ENCODE peak calls at places on chromosome 19, in seven cellular contexts. One of them, this sample, is unnamed.

GRCh38 chr19:9251236-9251635 is 506 bp downstream of the OR7E24 start:
- DNase-seq in neural progenitor cell: no peak
- DNase-seq in IMR-90: no peak
- DNase-seq in GM23248: no peak
- DNase-seq in hepatocyte: no peak
- DNase-seq in PC-3: peak
- DNase-seq in mesendoderm: no peak
- DNase-seq in this sample: no peak

GRCh38 chr19:34269968-34270621 is 15.7 kb downstream of the GARRE1 start:
- DNase-seq in neural progenitor cell: no peak
- DNase-seq in IMR-90: peak
- DNase-seq in GM23248: peak
- DNase-seq in hepatocyte: peak
- DNase-seq in PC-3: peak
- DNase-seq in mesendoderm: peak
- DNase-seq in this sample: peak

GRCh38 chr19:54172764-54173699 is at the start of gene TMC4:
- DNase-seq in neural progenitor cell: no peak
- DNase-seq in IMR-90: no peak
- DNase-seq in GM23248: peak
- DNase-seq in hepatocyte: peak
- DNase-seq in PC-3: peak
- DNase-seq in mesendoderm: peak
- DNase-seq in this sample: peak

GRCh38 chr19:35789195-35789977 is 14.0 kb downstream of the ARHGAP33 start:
- DNase-seq in neural progenitor cell: no peak
- DNase-seq in IMR-90: no peak
- DNase-seq in GM23248: no peak
- DNase-seq in hepatocyte: peak
- DNase-seq in PC-3: no peak
- DNase-seq in mesendoderm: no peak
- DNase-seq in this sample: no peak

GRCh38 chr19:4641132-4641531 is 1.8 kb downstream of the TNFAIP8L1 start:
- DNase-seq in neural progenitor cell: no peak
- DNase-seq in IMR-90: no peak
- DNase-seq in GM23248: no peak
- DNase-seq in hepatocyte: peak
- DNase-seq in PC-3: no peak
- DNase-seq in mesendoderm: no peak
- DNase-seq in this sample: no peak

GRCh38 chr19:43416951-43417623 is 2.4 kb downstream of the TEX101 start:
- DNase-seq in neural progenitor cell: no peak
- DNase-seq in IMR-90: no peak
- DNase-seq in GM23248: no peak
- DNase-seq in hepatocyte: no peak
- DNase-seq in PC-3: no peak
- DNase-seq in mesendoderm: peak
- DNase-seq in this sample: no peak

GRCh38 chr19:36116344-36116637 is 1.0 kb downstream of the TBCB start:
- DNase-seq in neural progenitor cell: no peak
- DNase-seq in IMR-90: no peak
- DNase-seq in GM23248: no peak
- DNase-seq in hepatocyte: no peak
- DNase-seq in PC-3: no peak
- DNase-seq in mesendoderm: no peak
- DNase-seq in this sample: no peak

GRCh38 chr19:7851623-7852500 is 21.8 kb downstream of the EVI5L start:
- DNase-seq in neural progenitor cell: no peak
- DNase-seq in IMR-90: no peak
- DNase-seq in GM23248: no peak
- DNase-seq in hepatocyte: no peak
- DNase-seq in PC-3: no peak
- DNase-seq in mesendoderm: no peak
- DNase-seq in this sample: no peak

GRCh38 chr19:20167020-20167644 is at the start of gene ZNF486:
- DNase-seq in neural progenitor cell: peak
- DNase-seq in IMR-90: peak
- DNase-seq in GM23248: peak
- DNase-seq in hepatocyte: peak
- DNase-seq in PC-3: no peak
- DNase-seq in mesendoderm: peak
- DNase-seq in this sample: peak

GRCh38 chr19:34172661-34173144 is 399 bp downstream of the LSM14A start:
- DNase-seq in neural progenitor cell: peak
- DNase-seq in IMR-90: no peak
- DNase-seq in GM23248: peak
- DNase-seq in hepatocyte: peak
- DNase-seq in PC-3: no peak
- DNase-seq in mesendoderm: no peak
- DNase-seq in this sample: no peak

GRCh38 chr19:35639321-35639639 is 2.3 kb upstream of the ETV2 start:
- DNase-seq in neural progenitor cell: no peak
- DNase-seq in IMR-90: no peak
- DNase-seq in GM23248: no peak
- DNase-seq in hepatocyte: no peak
- DNase-seq in PC-3: no peak
- DNase-seq in mesendoderm: no peak
- DNase-seq in this sample: no peak

GRCh38 chr19:5950744-5951143 is 27.2 kb downstream of the RANBP3 start:
- DNase-seq in neural progenitor cell: peak
- DNase-seq in IMR-90: no peak
- DNase-seq in GM23248: no peak
- DNase-seq in hepatocyte: no peak
- DNase-seq in PC-3: no peak
- DNase-seq in mesendoderm: no peak
- DNase-seq in this sample: no peak

GRCh38 chr19:19064811-19065745 is 1.3 kb downstream of the SLC25A42 start:
- DNase-seq in neural progenitor cell: no peak
- DNase-seq in IMR-90: no peak
- DNase-seq in GM23248: peak
- DNase-seq in hepatocyte: no peak
- DNase-seq in PC-3: peak
- DNase-seq in mesendoderm: no peak
- DNase-seq in this sample: no peak

GRCh38 chr19:54439174-54439851 is 9.7 kb upstream of the LENG8 start:
- DNase-seq in neural progenitor cell: peak
- DNase-seq in IMR-90: no peak
- DNase-seq in GM23248: peak
- DNase-seq in hepatocyte: peak
- DNase-seq in PC-3: peak
- DNase-seq in mesendoderm: peak
- DNase-seq in this sample: peak

GRCh38 chr19:34573226-34573864 is 91.8 kb downstream of the WTIP start:
- DNase-seq in neural progenitor cell: no peak
- DNase-seq in IMR-90: no peak
- DNase-seq in GM23248: no peak
- DNase-seq in hepatocyte: no peak
- DNase-seq in PC-3: no peak
- DNase-seq in mesendoderm: no peak
- DNase-seq in this sample: no peak

GRCh38 chr19:8017808-8018207 is 12.4 kb upstream of the ELAVL1 start:
- DNase-seq in neural progenitor cell: peak
- DNase-seq in IMR-90: no peak
- DNase-seq in GM23248: no peak
- DNase-seq in hepatocyte: no peak
- DNase-seq in PC-3: no peak
- DNase-seq in mesendoderm: no peak
- DNase-seq in this sample: no peak

GRCh38 chr19:8528500-8528899 is 14.5 kb upstream of the ZNF414 start:
- DNase-seq in neural progenitor cell: no peak
- DNase-seq in IMR-90: no peak
- DNase-seq in GM23248: peak
- DNase-seq in hepatocyte: no peak
- DNase-seq in PC-3: no peak
- DNase-seq in mesendoderm: no peak
- DNase-seq in this sample: no peak

GRCh38 chr19:13100031-13100588 is 2.5 kb downstream of the LYL1 start:
- DNase-seq in neural progenitor cell: no peak
- DNase-seq in IMR-90: no peak
- DNase-seq in GM23248: peak
- DNase-seq in hepatocyte: no peak
- DNase-seq in PC-3: no peak
- DNase-seq in mesendoderm: no peak
- DNase-seq in this sample: no peak

GRCh38 chr19:46420056-46420455 is 6.7 kb upstream of the CCDC8 start:
- DNase-seq in neural progenitor cell: no peak
- DNase-seq in IMR-90: no peak
- DNase-seq in GM23248: no peak
- DNase-seq in hepatocyte: no peak
- DNase-seq in PC-3: no peak
- DNase-seq in mesendoderm: no peak
- DNase-seq in this sample: no peak

GRCh38 chr19:53594811-53595509 is 36.8 kb upstream of the DPRX start:
- DNase-seq in neural progenitor cell: peak
- DNase-seq in IMR-90: no peak
- DNase-seq in GM23248: no peak
- DNase-seq in hepatocyte: no peak
- DNase-seq in PC-3: no peak
- DNase-seq in mesendoderm: peak
- DNase-seq in this sample: no peak

GRCh38 chr19:18967358-18968146 is 26.5 kb upstream of the HOMER3 start:
- DNase-seq in neural progenitor cell: no peak
- DNase-seq in IMR-90: peak
- DNase-seq in GM23248: peak
- DNase-seq in hepatocyte: peak
- DNase-seq in PC-3: peak
- DNase-seq in mesendoderm: no peak
- DNase-seq in this sample: peak

GRCh38 chr19:29622191-29623070 is 16.3 kb downstream of the POP4 start:
- DNase-seq in neural progenitor cell: peak
- DNase-seq in IMR-90: no peak
- DNase-seq in GM23248: no peak
- DNase-seq in hepatocyte: no peak
- DNase-seq in PC-3: peak
- DNase-seq in mesendoderm: peak
- DNase-seq in this sample: no peak

GRCh38 chr19:35254341-35255297 is 5.8 kb downstream of the LSR start:
- DNase-seq in neural progenitor cell: no peak
- DNase-seq in IMR-90: no peak
- DNase-seq in GM23248: no peak
- DNase-seq in hepatocyte: no peak
- DNase-seq in PC-3: no peak
- DNase-seq in mesendoderm: no peak
- DNase-seq in this sample: no peak

GRCh38 chr19:51333836-51334460 is 8.0 kb downstream of the VSIG10L start:
- DNase-seq in neural progenitor cell: no peak
- DNase-seq in IMR-90: no peak
- DNase-seq in GM23248: no peak
- DNase-seq in hepatocyte: no peak
- DNase-seq in PC-3: peak
- DNase-seq in mesendoderm: peak
- DNase-seq in this sample: no peak

DNA sequence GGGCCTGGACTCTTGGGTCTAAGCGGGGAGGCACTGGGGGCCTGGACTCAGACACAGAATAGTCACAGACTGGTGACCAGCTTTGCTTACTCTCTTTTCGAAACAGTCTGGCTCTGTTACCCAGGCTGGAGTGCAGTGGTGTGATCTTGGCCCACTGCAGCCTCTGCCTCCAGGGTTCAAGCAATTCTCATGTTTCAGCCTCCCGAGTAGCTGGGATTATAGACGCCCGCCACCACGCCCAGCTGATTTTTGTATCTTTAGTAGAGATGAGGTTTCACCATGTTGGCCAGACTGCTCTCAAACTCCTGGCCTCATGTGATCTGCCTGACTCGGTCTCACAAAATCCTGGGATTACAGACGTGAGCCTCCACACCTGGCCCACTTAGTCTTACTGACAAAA is 11.1 kb downstream of the MED25 start:
- DNase-seq in neural progenitor cell: no peak
- DNase-seq in IMR-90: no peak
- DNase-seq in GM23248: no peak
- DNase-seq in hepatocyte: no peak
- DNase-seq in PC-3: no peak
- DNase-seq in mesendoderm: no peak
- DNase-seq in this sample: no peak
- H3K4me2 ChIP-seq in neural progenitor cell: no peak
- H3K4me2 ChIP-seq in IMR-90: no peak
- H3K4me2 ChIP-seq in GM23248: no peak
- H3K4me2 ChIP-seq in hepatocyte: no peak
- H3K4me2 ChIP-seq in PC-3: no peak
- H3K4me2 ChIP-seq in mesendoderm: no peak
- H3K4me2 ChIP-seq in this sample: no peak

GRCh38 chr19:1214299-1214861 is 8.8 kb downstream of the STK11 start:
- DNase-seq in neural progenitor cell: no peak
- DNase-seq in IMR-90: no peak
- DNase-seq in GM23248: no peak
- DNase-seq in hepatocyte: no peak
- DNase-seq in PC-3: no peak
- DNase-seq in mesendoderm: no peak
- DNase-seq in this sample: no peak
- H3K4me2 ChIP-seq in neural progenitor cell: no peak
- H3K4me2 ChIP-seq in IMR-90: no peak
- H3K4me2 ChIP-seq in GM23248: peak
- H3K4me2 ChIP-seq in hepatocyte: no peak
- H3K4me2 ChIP-seq in PC-3: no peak
- H3K4me2 ChIP-seq in mesendoderm: no peak
- H3K4me2 ChIP-seq in this sample: no peak

GRCh38 chr19:17302391-17303166 is 646 bp downstream of the ABHD8 start:
- DNase-seq in neural progenitor cell: peak
- DNase-seq in IMR-90: no peak
- DNase-seq in GM23248: no peak
- DNase-seq in hepatocyte: no peak
- DNase-seq in PC-3: peak
- DNase-seq in mesendoderm: peak
- DNase-seq in this sample: no peak
- H3K4me2 ChIP-seq in neural progenitor cell: peak
- H3K4me2 ChIP-seq in IMR-90: peak
- H3K4me2 ChIP-seq in GM23248: peak
- H3K4me2 ChIP-seq in hepatocyte: peak
- H3K4me2 ChIP-seq in PC-3: peak
- H3K4me2 ChIP-seq in mesendoderm: peak
- H3K4me2 ChIP-seq in this sample: peak

DNA sequence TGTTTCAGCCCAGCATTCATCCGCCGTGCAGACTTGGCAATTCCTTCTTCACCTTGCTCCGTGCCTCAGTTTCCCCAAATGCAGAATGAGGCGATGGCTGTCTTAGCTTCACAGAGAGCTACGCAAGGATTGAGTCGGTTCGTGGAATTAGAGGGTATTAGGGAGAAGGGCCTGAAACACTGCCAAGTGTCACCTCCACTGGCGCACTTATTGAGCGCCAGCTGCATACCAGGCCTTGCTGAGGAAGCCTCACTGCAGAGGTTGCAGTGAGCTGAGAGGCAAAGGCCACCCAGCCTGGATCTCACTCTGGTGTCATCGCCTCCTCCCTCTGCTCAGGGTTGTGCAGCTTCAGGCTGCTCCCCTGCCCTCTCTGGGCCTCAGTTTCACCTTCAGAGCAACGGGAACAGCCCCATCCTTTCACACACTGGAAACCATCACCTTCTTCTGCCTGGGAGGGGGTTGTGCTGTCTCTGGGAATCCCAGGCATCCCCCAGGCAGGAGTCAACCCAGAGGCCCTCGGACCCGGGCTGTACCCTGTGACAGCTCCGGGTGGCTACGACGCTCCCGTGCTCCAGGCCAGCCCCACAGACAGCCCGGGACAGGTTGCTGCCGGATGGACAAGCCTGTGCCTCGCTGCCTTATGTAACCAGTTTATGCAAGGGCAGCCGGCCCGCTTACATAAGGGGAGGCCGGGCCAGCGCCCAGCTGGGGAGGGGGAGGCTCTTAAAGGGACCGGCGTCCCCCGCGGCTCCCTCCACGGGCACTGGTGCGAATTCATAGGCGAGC is 31.9 kb downstream of the NFIC start:
- DNase-seq in neural progenitor cell: peak
- DNase-seq in IMR-90: peak
- DNase-seq in GM23248: peak
- DNase-seq in hepatocyte: peak
- DNase-seq in PC-3: no peak
- DNase-seq in mesendoderm: peak
- DNase-seq in this sample: no peak
- H3K4me2 ChIP-seq in neural progenitor cell: peak
- H3K4me2 ChIP-seq in IMR-90: no peak
- H3K4me2 ChIP-seq in GM23248: no peak
- H3K4me2 ChIP-seq in hepatocyte: peak
- H3K4me2 ChIP-seq in PC-3: no peak
- H3K4me2 ChIP-seq in mesendoderm: no peak
- H3K4me2 ChIP-seq in this sample: no peak

This sample was measured in PC-9.